ENCODE peak calls at places on chromosomes 16 and 17, in four cellular contexts. One of them, this sample, is unnamed.

GRCh38 chr16:1770328-1771071 is 843 bp downstream of the NME3 start:
- DNase-seq in SK-N-SH: peak; percentile 76
- DNase-seq in HepG2: no peak
- DNase-seq in HCT116: peak; percentile 62
- DNase-seq in this sample: no peak

GRCh38 chr17:75084039-75084660 is 3.6 kb upstream of the SLC16A5 start:
- DNase-seq in SK-N-SH: peak; percentile 60
- DNase-seq in HepG2: peak; percentile 96
- DNase-seq in HCT116: no peak
- DNase-seq in this sample: no peak

GRCh38 chr16:70610273-70611223 is 35.8 kb upstream of the IL34 start:
- DNase-seq in SK-N-SH: no peak
- DNase-seq in HepG2: no peak
- DNase-seq in HCT116: no peak
- DNase-seq in this sample: no peak

GRCh38 chr17:58556833-58557250 is 42.4 kb upstream of the MTMR4 start:
- DNase-seq in SK-N-SH: no peak
- DNase-seq in HepG2: no peak
- DNase-seq in HCT116: no peak
- DNase-seq in this sample: no peak

GRCh38 chr17:75738218-75738802 is 17.1 kb downstream of the ITGB4 start:
- DNase-seq in SK-N-SH: no peak
- DNase-seq in HepG2: peak; percentile 57
- DNase-seq in HCT116: no peak
- DNase-seq in this sample: peak; percentile 37

GRCh38 chr17:60395508-60396065 is 3.7 kb upstream of the USP32 start:
- DNase-seq in SK-N-SH: no peak
- DNase-seq in HepG2: no peak
- DNase-seq in HCT116: no peak
- DNase-seq in this sample: no peak

GRCh38 chr17:58595194-58595792 is 80.9 kb upstream of the MTMR4 start:
- DNase-seq in SK-N-SH: no peak
- DNase-seq in HepG2: no peak
- DNase-seq in HCT116: peak; percentile 36
- DNase-seq in this sample: no peak

GRCh38 chr17:7634384-7634783 is 4.4 kb downstream of the SHBG start:
- DNase-seq in SK-N-SH: peak; percentile 89
- DNase-seq in HepG2: no peak
- DNase-seq in HCT116: no peak
- DNase-seq in this sample: peak; percentile 78

GRCh38 chr16:57508084-57508425 is 21.8 kb upstream of the DOK4 start:
- DNase-seq in SK-N-SH: peak; percentile 75
- DNase-seq in HepG2: no peak
- DNase-seq in HCT116: no peak
- DNase-seq in this sample: no peak

GRCh38 chr16:67967956-67968439 is 439 bp downstream of the SLC12A4 start:
- DNase-seq in SK-N-SH: peak; percentile 82
- DNase-seq in HepG2: no peak
- DNase-seq in HCT116: no peak
- DNase-seq in this sample: peak; percentile 74

GRCh38 chr17:40369923-40370322 is 5.4 kb upstream of the GJD3 start:
- DNase-seq in SK-N-SH: no peak
- DNase-seq in HepG2: no peak
- DNase-seq in HCT116: no peak
- DNase-seq in this sample: no peak

GRCh38 chr17:36942631-36943125 is 5.4 kb downstream of the LHX1 start:
- DNase-seq in SK-N-SH: peak; percentile 58
- DNase-seq in HepG2: no peak
- DNase-seq in HCT116: no peak
- DNase-seq in this sample: no peak

GRCh38 chr16:31527617-31528287 is at the start of gene AHSP:
- DNase-seq in SK-N-SH: no peak
- DNase-seq in HepG2: no peak
- DNase-seq in HCT116: no peak
- DNase-seq in this sample: peak; percentile 42

GRCh38 chr17:1908699-1909309 is 79.0 kb downstream of the RPA1 start:
- DNase-seq in SK-N-SH: peak; percentile 91
- DNase-seq in HepG2: peak; percentile 72
- DNase-seq in HCT116: peak; percentile 50
- DNase-seq in this sample: peak; percentile 26

GRCh38 chr16:53213542-53213941 is 158.8 kb downstream of the CHD9 start:
- DNase-seq in SK-N-SH: no peak
- DNase-seq in HepG2: no peak
- DNase-seq in HCT116: no peak
- DNase-seq in this sample: no peak

GRCh38 chr16:66366433-66367299 is at the start of gene CDH5:
- DNase-seq in SK-N-SH: peak; percentile 47
- DNase-seq in HepG2: no peak
- DNase-seq in HCT116: no peak
- DNase-seq in this sample: no peak

GRCh38 chr17:4236456-4236855 is 27.3 kb downstream of the ANKFY1 start:
- DNase-seq in SK-N-SH: peak; percentile 24
- DNase-seq in HepG2: no peak
- DNase-seq in HCT116: no peak
- DNase-seq in this sample: no peak

GRCh38 chr17:64718058-64718457 is 56.0 kb upstream of the SMURF2 start:
- DNase-seq in SK-N-SH: no peak
- DNase-seq in HepG2: no peak
- DNase-seq in HCT116: no peak
- DNase-seq in this sample: no peak

GRCh38 chr17:64728041-64728695 is 66.1 kb upstream of the SMURF2 start:
- DNase-seq in SK-N-SH: no peak
- DNase-seq in HepG2: no peak
- DNase-seq in HCT116: no peak
- DNase-seq in this sample: no peak

DNA sequence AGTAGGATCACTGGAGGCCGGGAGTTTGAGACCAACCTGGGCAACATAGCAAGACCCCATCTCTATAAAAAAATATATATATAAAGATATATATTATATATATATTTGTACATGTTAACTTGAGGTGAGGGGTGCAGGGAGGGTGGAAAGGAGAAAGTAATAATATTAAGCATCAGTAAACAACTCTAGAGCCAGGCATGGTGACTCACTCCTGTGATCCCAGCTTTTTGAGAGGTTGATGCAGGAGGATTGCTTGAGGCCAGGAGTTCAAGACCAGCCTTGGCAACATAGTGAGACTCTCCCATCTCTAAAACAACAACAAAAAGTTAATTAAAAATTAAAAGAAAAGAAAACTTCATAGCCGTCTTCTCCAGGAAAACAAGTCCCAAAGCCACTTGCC is 61.7 kb upstream of the SMURF2 start:
- DNase-seq in SK-N-SH: no peak
- DNase-seq in HepG2: no peak
- DNase-seq in HCT116: no peak
- DNase-seq in this sample: no peak
- H2AFZ ChIP-seq in SK-N-SH: peak overlapping the region; percentile 97
- H2AFZ ChIP-seq in HepG2: no peak overlapping the region
- H2AFZ ChIP-seq in HCT116: peak overlapping the region; percentile 28
- H2AFZ ChIP-seq in this sample: peak overlapping the region; percentile 59

GRCh38 chr16:8649829-8650554 is 24.4 kb upstream of the ABAT start:
- DNase-seq in SK-N-SH: no peak
- DNase-seq in HepG2: peak; percentile 29
- DNase-seq in HCT116: no peak
- DNase-seq in this sample: no peak

GRCh38 chr16:8656376-8656775 is 18.0 kb upstream of the ABAT start:
- DNase-seq in SK-N-SH: no peak
- DNase-seq in HepG2: no peak
- DNase-seq in HCT116: no peak
- DNase-seq in this sample: no peak

GRCh38 chr16:8660841-8661301 is 13.5 kb upstream of the ABAT start:
- DNase-seq in SK-N-SH: peak; percentile 81
- DNase-seq in HepG2: peak; percentile 71
- DNase-seq in HCT116: peak; percentile 62
- DNase-seq in this sample: peak; percentile 43

DNA sequence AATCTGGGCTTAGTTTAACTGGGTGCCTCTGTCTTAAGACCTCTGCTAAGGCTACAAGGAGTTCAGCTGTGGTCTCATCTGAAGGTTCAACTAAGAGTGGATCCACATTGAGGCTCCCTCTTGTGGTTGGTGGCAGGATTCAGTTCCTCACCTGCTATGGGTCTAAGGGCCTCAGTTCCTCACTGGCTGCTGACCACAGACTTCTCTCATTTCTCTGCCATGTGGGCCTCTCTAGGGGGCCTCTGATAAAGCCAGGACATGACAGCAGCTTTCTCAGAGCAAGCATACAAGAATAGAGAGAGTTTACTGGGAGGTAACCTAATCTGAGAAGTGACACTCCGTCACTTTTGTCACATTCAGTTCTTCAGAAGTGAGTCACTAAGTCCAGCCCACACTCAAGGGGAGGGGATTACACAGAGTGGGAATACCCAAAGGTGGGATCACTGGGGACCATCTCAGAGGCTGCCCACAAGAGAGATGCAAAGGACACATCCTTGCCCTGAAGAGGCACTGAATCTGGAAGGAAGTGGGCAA is 19.2 kb upstream of the ABAT start:
- DNase-seq in SK-N-SH: no peak
- DNase-seq in HepG2: peak; percentile 73
- DNase-seq in HCT116: no peak
- DNase-seq in this sample: peak; percentile 17
- TF ChIP-seq ELF1 in SK-N-SH: no peak
- TF ChIP-seq ELF1 in HepG2: no peak
- TF ChIP-seq ELF1 in HCT116: no peak
- TF ChIP-seq ELF1 in this sample: no peak

DNA sequence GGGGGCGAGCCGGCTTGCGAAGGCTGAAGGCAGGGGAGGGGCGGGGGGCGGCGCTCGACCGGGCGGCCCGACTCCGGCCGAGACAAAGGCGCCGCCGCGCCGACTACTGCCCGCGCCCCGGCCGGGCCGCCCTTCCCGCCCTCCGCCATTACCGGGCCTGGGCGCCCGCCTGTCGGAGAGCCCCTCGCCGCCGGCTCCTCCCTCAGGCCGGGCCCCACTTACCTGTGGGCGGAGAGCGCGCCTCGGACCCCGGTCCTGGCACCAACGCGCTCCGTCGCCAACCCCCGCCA is 286 bp downstream of the SIAH1 start:
- DNase-seq in SK-N-SH: no peak
- DNase-seq in HepG2: no peak
- DNase-seq in HCT116: no peak
- DNase-seq in this sample: peak; percentile 51
- H2AFZ ChIP-seq in SK-N-SH: no peak overlapping the region
- H2AFZ ChIP-seq in HepG2: no peak overlapping the region
- H2AFZ ChIP-seq in HCT116: no peak overlapping the region
- H2AFZ ChIP-seq in this sample: peak overlapping the region; percentile 61

GRCh38 chr17:54903375-54903774 is 2.7 kb downstream of the TOM1L1 start:
- DNase-seq in SK-N-SH: peak; percentile 72
- DNase-seq in HepG2: peak; percentile 84
- DNase-seq in HCT116: no peak
- DNase-seq in this sample: no peak
- TF ChIP-seq ELF1 in SK-N-SH: no peak
- TF ChIP-seq ELF1 in HepG2: no peak
- TF ChIP-seq ELF1 in HCT116: no peak
- TF ChIP-seq ELF1 in this sample: no peak

DNA sequence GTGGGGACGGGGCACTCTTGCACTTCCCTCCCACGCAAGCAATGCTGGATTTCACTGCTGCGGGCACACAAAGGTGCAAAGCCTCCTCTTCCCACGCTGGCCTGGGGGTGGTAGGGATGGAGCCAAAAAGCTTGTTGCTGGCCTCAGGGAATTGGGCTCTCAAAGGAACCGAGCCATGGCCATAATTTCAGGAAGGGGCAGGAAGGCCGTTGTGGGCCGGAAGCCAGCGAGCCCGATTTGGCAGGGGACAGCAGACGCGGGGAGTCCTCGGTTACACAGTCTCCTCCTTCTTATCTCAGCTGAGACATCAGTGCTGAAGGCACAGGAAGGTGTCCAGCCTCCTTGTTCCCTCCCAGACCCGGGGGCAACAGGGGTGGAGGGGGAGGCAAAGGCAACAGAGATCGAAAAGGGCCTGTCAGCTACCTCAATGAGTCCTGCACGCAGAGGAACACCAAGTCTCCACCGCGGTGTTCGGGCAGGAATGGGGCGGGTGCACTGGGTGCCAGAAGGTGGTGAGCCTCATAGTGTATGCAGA is 59.5 kb downstream of the SLFN11 start:
- DNase-seq in SK-N-SH: peak; percentile 2
- DNase-seq in HepG2: no peak
- DNase-seq in HCT116: no peak
- DNase-seq in this sample: no peak
- H2AFZ ChIP-seq in SK-N-SH: no peak overlapping the region
- H2AFZ ChIP-seq in HepG2: no peak overlapping the region
- H2AFZ ChIP-seq in HCT116: no peak overlapping the region
- H2AFZ ChIP-seq in this sample: peak overlapping the region; percentile 69

GRCh38 chr17:70555723-70556122 is 386.4 kb downstream of the KCNJ2 start:
- DNase-seq in SK-N-SH: no peak
- DNase-seq in HepG2: no peak
- DNase-seq in HCT116: no peak
- DNase-seq in this sample: no peak

GRCh38 chr17:70552982-70553334 is 383.6 kb downstream of the KCNJ2 start:
- DNase-seq in SK-N-SH: no peak
- DNase-seq in HepG2: no peak
- DNase-seq in HCT116: no peak
- DNase-seq in this sample: no peak

DNA sequence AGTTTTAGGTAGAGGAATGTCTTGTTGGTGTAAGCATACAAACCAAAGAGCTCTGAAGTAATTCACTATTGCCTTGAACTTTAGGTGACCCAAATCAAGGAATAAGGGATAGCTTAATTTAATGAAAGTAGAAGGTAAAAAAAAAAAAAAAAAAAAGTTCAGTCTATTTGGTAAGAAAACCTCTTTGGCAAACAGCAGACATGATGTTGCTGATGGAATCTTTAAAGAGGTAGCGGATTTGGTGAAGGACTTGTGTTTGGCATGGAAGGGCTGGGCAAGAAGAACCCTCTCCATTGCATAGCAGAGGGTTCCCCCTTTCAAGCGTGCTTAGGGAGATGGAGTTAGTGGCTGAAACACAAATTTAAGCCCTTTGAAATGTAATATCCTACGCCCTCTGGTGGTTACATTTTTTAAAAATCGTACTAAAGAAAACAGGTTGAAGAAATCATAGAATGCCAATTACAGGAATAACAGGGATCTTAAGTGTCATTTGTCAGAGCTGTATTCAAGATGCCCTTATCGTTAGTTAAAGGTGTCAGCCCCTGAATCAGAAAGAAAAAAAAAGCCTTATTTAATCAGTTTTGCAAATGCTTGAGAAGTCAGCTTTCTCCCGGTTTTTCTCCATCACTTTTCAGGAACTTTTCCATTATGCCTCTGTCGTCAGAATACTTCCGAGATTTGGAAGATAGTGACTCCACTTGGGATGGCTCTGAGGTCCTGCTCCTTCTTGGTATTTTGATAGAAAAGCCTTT is 383.1 kb downstream of the KCNJ2 start:
- DNase-seq in SK-N-SH: peak; percentile 72
- DNase-seq in HepG2: peak; percentile 15
- DNase-seq in HCT116: peak; percentile 29
- DNase-seq in this sample: peak; percentile 8
- TF ChIP-seq ELF1 in SK-N-SH: no peak
- TF ChIP-seq ELF1 in HepG2: no peak
- TF ChIP-seq ELF1 in HCT116: no peak
- TF ChIP-seq ELF1 in this sample: no peak

GRCh38 chr16:64656471-64656870 is 465.4 kb downstream of the CDH11 start:
- DNase-seq in SK-N-SH: no peak
- DNase-seq in HepG2: no peak
- DNase-seq in HCT116: no peak
- DNase-seq in this sample: no peak
- H2AFZ ChIP-seq in SK-N-SH: peak overlapping the region; percentile 14
- H2AFZ ChIP-seq in HepG2: no peak overlapping the region
- H2AFZ ChIP-seq in HCT116: no peak overlapping the region
- H2AFZ ChIP-seq in this sample: no peak overlapping the region